ENCODE peak calls at places on chromosomes 6 and 20, in nine cellular contexts. One of them, this sample, is unnamed. For H3K4me1, the result is how much of the 10 kb centered on the place peaks cover.

GRCh38 chr6:3612341-3613041 is 139.0 kb downstream of the PXDC1 start:
- DNase-seq in Peyer's patch: no peak
- DNase-seq in cardiac muscle cell: no peak
- DNase-seq in ovary: no peak
- DNase-seq in CD8-positive, alpha-beta T cell: no peak
- DNase-seq in testis: no peak
- DNase-seq in PC-9: peak
- DNase-seq in fibroblast of lung: peak
- DNase-seq in PC-3: peak
- DNase-seq in this sample: peak

GRCh38 chr6:99588618-99589289 is 17.9 kb upstream of the PRDM13 start:
- DNase-seq in Peyer's patch: peak
- DNase-seq in cardiac muscle cell: peak
- DNase-seq in ovary: peak
- DNase-seq in CD8-positive, alpha-beta T cell: peak
- DNase-seq in testis: peak
- DNase-seq in PC-9: peak
- DNase-seq in fibroblast of lung: peak
- DNase-seq in PC-3: peak
- DNase-seq in this sample: peak

GRCh38 chr6:111800468-111800760 is 72.8 kb downstream of the FYN start:
- DNase-seq in Peyer's patch: no peak
- DNase-seq in cardiac muscle cell: no peak
- DNase-seq in ovary: no peak
- DNase-seq in CD8-positive, alpha-beta T cell: no peak
- DNase-seq in testis: no peak
- DNase-seq in PC-9: no peak
- DNase-seq in fibroblast of lung: no peak
- DNase-seq in PC-3: no peak
- DNase-seq in this sample: no peak

GRCh38 chr6:16238658-16239089 is 287 bp downstream of the GMPR start:
- DNase-seq in Peyer's patch: peak
- DNase-seq in cardiac muscle cell: no peak
- DNase-seq in ovary: no peak
- DNase-seq in CD8-positive, alpha-beta T cell: peak
- DNase-seq in testis: peak
- DNase-seq in PC-9: peak
- DNase-seq in fibroblast of lung: no peak
- DNase-seq in PC-3: no peak
- DNase-seq in this sample: no peak

GRCh38 chr20:11952621-11953020 is 34.9 kb downstream of the BTBD3 start:
- DNase-seq in Peyer's patch: no peak
- DNase-seq in cardiac muscle cell: no peak
- DNase-seq in ovary: no peak
- DNase-seq in CD8-positive, alpha-beta T cell: no peak
- DNase-seq in testis: no peak
- DNase-seq in PC-9: no peak
- DNase-seq in fibroblast of lung: peak
- DNase-seq in PC-3: peak
- DNase-seq in this sample: no peak

GRCh38 chr6:7725849-7726415 is at the start of gene BMP6:
- DNase-seq in Peyer's patch: peak
- DNase-seq in cardiac muscle cell: peak
- DNase-seq in ovary: peak
- DNase-seq in CD8-positive, alpha-beta T cell: peak
- DNase-seq in testis: peak
- DNase-seq in PC-9: peak
- DNase-seq in fibroblast of lung: peak
- DNase-seq in PC-3: peak
- DNase-seq in this sample: peak

GRCh38 chr6:169868458-169868857 is 117.0 kb downstream of the ERMARD start:
- DNase-seq in Peyer's patch: peak
- DNase-seq in cardiac muscle cell: no peak
- DNase-seq in ovary: no peak
- DNase-seq in CD8-positive, alpha-beta T cell: peak
- DNase-seq in testis: peak
- DNase-seq in PC-9: no peak
- DNase-seq in fibroblast of lung: no peak
- DNase-seq in PC-3: no peak
- DNase-seq in this sample: no peak

GRCh38 chr20:23229989-23230388 is 120.6 kb upstream of the NXT1 start:
- DNase-seq in Peyer's patch: no peak
- DNase-seq in cardiac muscle cell: no peak
- DNase-seq in ovary: no peak
- DNase-seq in CD8-positive, alpha-beta T cell: no peak
- DNase-seq in testis: no peak
- DNase-seq in PC-9: no peak
- DNase-seq in fibroblast of lung: no peak
- DNase-seq in PC-3: no peak
- DNase-seq in this sample: no peak

GRCh38 chr6:13413906-13414555 is 73.4 kb downstream of the GFOD1 start:
- DNase-seq in Peyer's patch: no peak
- DNase-seq in cardiac muscle cell: no peak
- DNase-seq in ovary: no peak
- DNase-seq in CD8-positive, alpha-beta T cell: peak
- DNase-seq in testis: no peak
- DNase-seq in PC-9: no peak
- DNase-seq in fibroblast of lung: peak
- DNase-seq in PC-3: no peak
- DNase-seq in this sample: no peak

GRCh38 chr6:21595265-21595950 is 1.9 kb downstream of the SOX4 start:
- DNase-seq in Peyer's patch: no peak
- DNase-seq in cardiac muscle cell: peak
- DNase-seq in ovary: peak
- DNase-seq in CD8-positive, alpha-beta T cell: no peak
- DNase-seq in testis: peak
- DNase-seq in PC-9: peak
- DNase-seq in fibroblast of lung: no peak
- DNase-seq in PC-3: peak
- DNase-seq in this sample: no peak

GRCh38 chr6:148343383-148343782 is 745 bp downstream of the SASH1 start:
- DNase-seq in Peyer's patch: no peak
- DNase-seq in cardiac muscle cell: no peak
- DNase-seq in ovary: no peak
- DNase-seq in CD8-positive, alpha-beta T cell: no peak
- DNase-seq in testis: no peak
- DNase-seq in PC-9: no peak
- DNase-seq in fibroblast of lung: no peak
- DNase-seq in PC-3: peak
- DNase-seq in this sample: no peak

GRCh38 chr6:26328265-26328844 is 36.6 kb upstream of the BTN3A2 start:
- DNase-seq in Peyer's patch: no peak
- DNase-seq in cardiac muscle cell: no peak
- DNase-seq in ovary: no peak
- DNase-seq in CD8-positive, alpha-beta T cell: no peak
- DNase-seq in testis: no peak
- DNase-seq in PC-9: peak
- DNase-seq in fibroblast of lung: no peak
- DNase-seq in PC-3: no peak
- DNase-seq in this sample: no peak

DNA sequence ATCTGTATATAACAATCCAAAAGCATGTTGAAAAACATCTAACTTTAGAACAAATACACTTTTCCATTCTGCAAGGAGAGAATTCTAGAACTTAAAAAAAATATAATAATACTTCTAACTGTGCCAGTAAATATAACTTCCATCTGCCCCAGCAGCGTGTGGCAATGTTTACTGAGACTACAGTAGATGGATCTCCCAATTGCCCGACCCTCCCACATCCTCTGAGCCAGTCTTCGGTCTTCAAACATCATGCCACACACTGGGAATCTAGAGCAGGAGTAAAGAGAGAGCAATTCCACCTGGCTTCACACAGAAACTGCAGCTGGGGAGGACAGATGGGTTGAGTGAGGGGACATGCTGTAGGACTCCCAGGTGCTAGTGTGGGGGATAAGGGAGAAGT is 121.3 kb upstream of the NHSL1 start:
- DNase-seq in Peyer's patch: no peak
- DNase-seq in cardiac muscle cell: no peak
- DNase-seq in ovary: no peak
- DNase-seq in CD8-positive, alpha-beta T cell: no peak
- DNase-seq in testis: no peak
- DNase-seq in PC-9: no peak
- DNase-seq in fibroblast of lung: no peak
- DNase-seq in PC-3: no peak
- DNase-seq in this sample: no peak
- H3K4me1 ChIP-seq in Peyer's patch: under half
- H3K4me1 ChIP-seq in cardiac muscle cell: under half
- H3K4me1 ChIP-seq in ovary: under half
- H3K4me1 ChIP-seq in CD8-positive, alpha-beta T cell: under half
- H3K4me1 ChIP-seq in testis: under half
- H3K4me1 ChIP-seq in PC-9: under half
- H3K4me1 ChIP-seq in fibroblast of lung: under half
- H3K4me1 ChIP-seq in PC-3: under half
- H3K4me1 ChIP-seq in this sample: under half

DNA sequence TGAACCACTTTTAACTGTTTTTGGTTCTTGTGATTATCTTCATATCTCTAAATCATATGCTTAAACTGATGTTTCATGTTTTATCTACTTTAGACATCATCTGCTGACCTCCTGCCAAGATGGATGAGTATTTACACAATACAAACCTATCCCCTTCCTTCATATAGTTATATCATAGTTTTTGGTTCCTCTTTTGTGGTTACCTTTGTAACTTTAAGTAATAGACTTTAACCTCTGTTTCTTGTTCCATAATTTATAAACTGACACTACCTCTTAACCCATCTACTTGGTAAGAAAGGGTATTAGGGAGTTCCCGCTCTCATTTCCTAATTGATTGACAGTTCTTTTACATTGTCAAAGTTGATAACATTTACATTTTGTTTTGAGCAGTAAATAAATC is 11.9 kb downstream of the PCMT1 start:
- DNase-seq in Peyer's patch: no peak
- DNase-seq in cardiac muscle cell: no peak
- DNase-seq in ovary: no peak
- DNase-seq in CD8-positive, alpha-beta T cell: no peak
- DNase-seq in testis: no peak
- DNase-seq in PC-9: no peak
- DNase-seq in fibroblast of lung: no peak
- DNase-seq in PC-3: no peak
- DNase-seq in this sample: no peak
- TF ChIP-seq CTCF in Peyer's patch: no peak
- TF ChIP-seq CTCF in cardiac muscle cell: no peak
- TF ChIP-seq CTCF in ovary: no peak
- TF ChIP-seq CTCF in CD8-positive, alpha-beta T cell: no peak
- TF ChIP-seq CTCF in testis: no peak
- TF ChIP-seq CTCF in PC-9: no peak
- TF ChIP-seq CTCF in fibroblast of lung: no peak
- TF ChIP-seq CTCF in PC-3: no peak
- TF ChIP-seq CTCF in this sample: no peak

GRCh38 chr6:33624856-33625255 is 3.7 kb downstream of the ITPR3 start:
- DNase-seq in Peyer's patch: no peak
- DNase-seq in cardiac muscle cell: no peak
- DNase-seq in ovary: no peak
- DNase-seq in CD8-positive, alpha-beta T cell: no peak
- DNase-seq in testis: peak
- DNase-seq in PC-9: no peak
- DNase-seq in fibroblast of lung: no peak
- DNase-seq in PC-3: no peak
- DNase-seq in this sample: no peak
- H3K27ac ChIP-seq in Peyer's patch: peak
- H3K27ac ChIP-seq in cardiac muscle cell: no peak
- H3K27ac ChIP-seq in ovary: no peak
- H3K27ac ChIP-seq in CD8-positive, alpha-beta T cell: no peak
- H3K27ac ChIP-seq in testis: no peak
- H3K27ac ChIP-seq in PC-9: no peak
- H3K27ac ChIP-seq in fibroblast of lung: no peak
- H3K27ac ChIP-seq in PC-3: no peak
- H3K27ac ChIP-seq in this sample: no peak

GRCh38 chr20:37816003-37816402 is 86.9 kb upstream of the VSTM2L start:
- DNase-seq in Peyer's patch: no peak
- DNase-seq in cardiac muscle cell: no peak
- DNase-seq in ovary: no peak
- DNase-seq in CD8-positive, alpha-beta T cell: no peak
- DNase-seq in testis: no peak
- DNase-seq in PC-9: no peak
- DNase-seq in fibroblast of lung: no peak
- DNase-seq in PC-3: no peak
- DNase-seq in this sample: no peak

GRCh38 chr20:37827605-37828004 is 75.3 kb upstream of the VSTM2L start:
- DNase-seq in Peyer's patch: no peak
- DNase-seq in cardiac muscle cell: no peak
- DNase-seq in ovary: no peak
- DNase-seq in CD8-positive, alpha-beta T cell: no peak
- DNase-seq in testis: no peak
- DNase-seq in PC-9: no peak
- DNase-seq in fibroblast of lung: no peak
- DNase-seq in PC-3: no peak
- DNase-seq in this sample: no peak

GRCh38 chr20:37823276-37823980 is 79.5 kb upstream of the VSTM2L start:
- DNase-seq in Peyer's patch: no peak
- DNase-seq in cardiac muscle cell: no peak
- DNase-seq in ovary: no peak
- DNase-seq in CD8-positive, alpha-beta T cell: no peak
- DNase-seq in testis: no peak
- DNase-seq in PC-9: peak
- DNase-seq in fibroblast of lung: no peak
- DNase-seq in PC-3: no peak
- DNase-seq in this sample: peak

GRCh38 chr20:37816726-37817125 is 86.2 kb upstream of the VSTM2L start:
- DNase-seq in Peyer's patch: no peak
- DNase-seq in cardiac muscle cell: no peak
- DNase-seq in ovary: no peak
- DNase-seq in CD8-positive, alpha-beta T cell: no peak
- DNase-seq in testis: no peak
- DNase-seq in PC-9: no peak
- DNase-seq in fibroblast of lung: no peak
- DNase-seq in PC-3: no peak
- DNase-seq in this sample: no peak

DNA sequence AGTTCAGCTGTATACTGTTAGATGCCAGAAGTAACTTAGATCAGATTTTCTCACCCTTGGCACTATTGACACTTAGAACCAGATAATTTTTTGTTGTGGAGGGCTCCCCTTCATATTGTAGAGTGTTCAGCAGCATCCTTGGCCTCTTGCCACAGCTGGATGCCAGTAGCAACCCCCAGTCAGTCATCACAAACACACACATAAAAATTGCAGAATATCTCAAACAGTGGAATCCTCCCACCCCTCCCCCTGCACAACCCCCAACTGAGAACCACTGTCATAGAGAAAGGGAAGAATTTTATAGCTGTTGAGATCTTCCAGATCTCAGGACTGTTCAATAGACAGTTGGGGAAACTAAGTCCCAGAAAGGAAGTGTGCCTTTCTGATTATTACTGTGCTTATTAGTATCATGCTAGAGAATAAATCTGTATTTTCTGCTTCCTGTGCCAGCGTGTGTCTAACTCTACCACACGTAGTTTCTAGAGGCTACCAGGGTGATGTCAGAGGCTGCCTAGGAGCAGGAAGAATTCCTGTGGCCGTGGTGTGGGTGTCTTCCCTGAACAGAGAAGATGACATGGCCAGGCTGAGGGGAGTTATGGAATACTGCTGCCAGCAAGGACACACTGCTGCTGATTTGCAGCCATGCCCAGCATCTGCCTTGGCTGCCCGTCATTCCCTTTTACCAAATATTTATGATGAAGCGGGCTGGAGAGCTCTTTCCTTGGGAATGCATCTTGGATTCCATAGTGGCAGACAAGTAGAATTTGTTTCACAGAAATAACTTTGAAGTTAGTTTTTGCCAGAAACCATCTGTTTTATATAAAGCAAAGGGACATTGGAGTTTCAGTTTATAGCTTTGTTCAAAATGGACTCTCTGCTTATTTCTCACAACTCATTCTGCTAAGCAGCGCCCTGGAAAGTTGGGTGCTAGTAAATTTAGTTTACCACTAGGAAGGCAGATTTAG is 81.0 kb upstream of the VSTM2L start:
- DNase-seq in Peyer's patch: no peak
- DNase-seq in cardiac muscle cell: no peak
- DNase-seq in ovary: no peak
- DNase-seq in CD8-positive, alpha-beta T cell: no peak
- DNase-seq in testis: no peak
- DNase-seq in PC-9: no peak
- DNase-seq in fibroblast of lung: peak
- DNase-seq in PC-3: no peak
- DNase-seq in this sample: peak
- H3K4me1 ChIP-seq in Peyer's patch: under half
- H3K4me1 ChIP-seq in cardiac muscle cell: under half
- H3K4me1 ChIP-seq in ovary: under half
- H3K4me1 ChIP-seq in CD8-positive, alpha-beta T cell: under half
- H3K4me1 ChIP-seq in testis: under half
- H3K4me1 ChIP-seq in PC-9: under half
- H3K4me1 ChIP-seq in fibroblast of lung: under half
- H3K4me1 ChIP-seq in PC-3: under half
- H3K4me1 ChIP-seq in this sample: under half

This sample was measured in foreskin keratinocyte.